ENCODE peak calls at places on chromosomes 5 and 9, in four cellular contexts. G is HFFc6; K is central memory CD4-positive, alpha-beta T cell; J is mucosa of gallbladder. D is an unnamed sample.

GRCh38 chr5:136018814-136019777 is 9.7 kb upstream of the TGFBI start:
- DNase-seq in G (peak), K (no peak), J (peak), D (peak)

GRCh38 chr9:78954286-78954685 is 617.5 kb upstream of the TLE4 start:
- DNase-seq in G (no peak), K (no peak), J (no peak), D (no peak)

GRCh38 chr5:93572101-93572772 is 8.8 kb downstream of the NR2F1-AS1 start:
- DNase-seq in G (no peak), K (no peak), J (no peak), D (no peak)

GRCh38 chr9:97307500-97308163 is at the start of gene CCDC180:
- DNase-seq in G (peak), K (no peak), J (peak), D (peak)

GRCh38 chr9:8857330-8858249 is 1058.0 kb upstream of the DMAC1 start:
- DNase-seq in G (no peak), K (no peak), J (peak), D (peak)

GRCh38 chr5:121366515-121366914 is 485.2 kb upstream of the FTMT start:
- DNase-seq in G (no peak), K (no peak), J (no peak), D (no peak)

GRCh38 chr5:117881426-117882230 is 1106.7 kb downstream of the DTWD2 start:
- DNase-seq in G (no peak), K (no peak), J (no peak), D (no peak)

GRCh38 chr5:175104682-175105081 is 339.3 kb downstream of the DRD1 start:
- DNase-seq in G (no peak), K (no peak), J (no peak), D (no peak)

GRCh38 chr5:5422819-5423515 is 490 bp downstream of the ICE1 start:
- DNase-seq in G (no peak), K (no peak), J (no peak), D (no peak)

GRCh38 chr5:19172926-19173425 is 815.0 kb downstream of the CDH18 start:
- DNase-seq in G (no peak), K (no peak), J (no peak), D (no peak)

GRCh38 chr9:134024393-134024792 is 888 bp upstream of the BRD3OS start:
- DNase-seq in G (no peak), K (no peak), J (no peak), D (no peak)

D was measured in left lobe of liver.